ENCODE peak calls at places on chromosomes 16 and 17, in nine cellular contexts. R is psoas muscle, T is AG10803, C is progenitor cell of endocrine pancreas, I is IMR-90, N is GM10248, Y is thoracic aorta, U is brain microvascular endothelial cell, M is natural killer cell. Z is an unnamed sample.

GRCh38 chr17:38800237-38800760 is 943 bp upstream of the PIP4K2B start:
- DNase-seq in R (no peak), T (no peak), C (no peak), I (no peak), N (no peak), Y (no peak), U (no peak), M (no peak), Z (no peak)

GRCh38 chr17:77373298-77374169 is 232.8 kb downstream of the SEC14L1 start:
- DNase-seq in R (peak), T (no peak), C (peak), I (no peak), N (no peak), Y (no peak), U (no peak), M (no peak), Z (peak)

GRCh38 chr17:21098934-21099687 is 27.7 kb upstream of the DHRS7B start:
- DNase-seq in R (peak), T (peak), C (peak), I (peak), N (peak), Y (no peak), U (peak), M (peak), Z (peak)

GRCh38 chr16:50548659-50549560 is 714 bp downstream of the NKD1 start:
- DNase-seq in R (no peak), T (no peak), C (no peak), I (no peak), N (no peak), Y (no peak), U (no peak), M (no peak), Z (no peak)

GRCh38 chr16:87822571-87822970 is 46.7 kb downstream of the SLC7A5 start:
- DNase-seq in R (no peak), T (no peak), C (no peak), I (no peak), N (no peak), Y (no peak), U (no peak), M (no peak), Z (no peak)

GRCh38 chr16:4780235-4780634 is 7.9 kb downstream of the SEPTIN12 start:
- DNase-seq in R (no peak), T (no peak), C (no peak), I (peak), N (no peak), Y (no peak), U (no peak), M (no peak), Z (no peak)

GRCh38 chr16:88678224-88678979 is 7.9 kb downstream of the SNAI3 start:
- DNase-seq in R (no peak), T (no peak), C (no peak), I (no peak), N (no peak), Y (no peak), U (no peak), M (no peak), Z (no peak)

GRCh38 chr16:53094013-53094630 is 39.3 kb downstream of the CHD9 start:
- DNase-seq in R (peak), T (no peak), C (no peak), I (no peak), N (peak), Y (no peak), U (peak), M (peak), Z (peak)

GRCh38 chr17:76983431-76983830 is 115.2 kb downstream of the MGAT5B start:
- DNase-seq in R (no peak), T (no peak), C (no peak), I (no peak), N (no peak), Y (no peak), U (no peak), M (no peak), Z (no peak)

GRCh38 chr17:5838661-5839300 is 231.4 kb upstream of the WSCD1 start:
- DNase-seq in R (no peak), T (no peak), C (no peak), I (no peak), N (no peak), Y (no peak), U (no peak), M (no peak), Z (no peak)

GRCh38 chr17:45235071-45236001 is 13.7 kb downstream of the FMNL1 start:
- DNase-seq in R (peak), T (peak), C (peak), I (peak), N (peak), Y (peak), U (peak), M (peak), Z (peak)

GRCh38 chr17:82692268-82692667 is 6.2 kb downstream of the RAB40B start:
- DNase-seq in R (peak), T (no peak), C (no peak), I (no peak), N (no peak), Y (no peak), U (no peak), M (no peak), Z (no peak)

GRCh38 chr16:30637952-30638351 is 12.8 kb upstream of the PRR14 start:
- DNase-seq in R (no peak), T (peak), C (no peak), I (peak), N (no peak), Y (no peak), U (peak), M (no peak), Z (no peak)

GRCh38 chr17:17888371-17888770 is 51.6 kb upstream of the SREBF1 start:
- DNase-seq in R (no peak), T (no peak), C (no peak), I (no peak), N (no peak), Y (no peak), U (no peak), M (no peak), Z (no peak)

GRCh38 chr17:17889922-17890321 is 53.1 kb upstream of the SREBF1 start:
- DNase-seq in R (no peak), T (no peak), C (no peak), I (no peak), N (no peak), Y (no peak), U (no peak), M (no peak), Z (no peak)

GRCh38 chr17:17887752-17888304 is 51.0 kb upstream of the SREBF1 start:
- DNase-seq in R (no peak), T (no peak), C (no peak), I (no peak), N (no peak), Y (no peak), U (no peak), M (no peak), Z (no peak)

GRCh38 chr17:17886747-17887146 is 50.0 kb upstream of the SREBF1 start:
- DNase-seq in R (peak), T (no peak), C (no peak), I (no peak), N (no peak), Y (no peak), U (no peak), M (no peak), Z (no peak)

GRCh38 chr17:17888821-17889220 is 52.0 kb upstream of the SREBF1 start:
- DNase-seq in R (no peak), T (no peak), C (no peak), I (peak), N (no peak), Y (no peak), U (no peak), M (no peak), Z (no peak)
- TF ChIP-seq CTCF in R (no peak), T (no peak), C (peak), I (peak), N (no peak), Y (no peak), U (peak), M (no peak), Z (no peak)

DNA sequence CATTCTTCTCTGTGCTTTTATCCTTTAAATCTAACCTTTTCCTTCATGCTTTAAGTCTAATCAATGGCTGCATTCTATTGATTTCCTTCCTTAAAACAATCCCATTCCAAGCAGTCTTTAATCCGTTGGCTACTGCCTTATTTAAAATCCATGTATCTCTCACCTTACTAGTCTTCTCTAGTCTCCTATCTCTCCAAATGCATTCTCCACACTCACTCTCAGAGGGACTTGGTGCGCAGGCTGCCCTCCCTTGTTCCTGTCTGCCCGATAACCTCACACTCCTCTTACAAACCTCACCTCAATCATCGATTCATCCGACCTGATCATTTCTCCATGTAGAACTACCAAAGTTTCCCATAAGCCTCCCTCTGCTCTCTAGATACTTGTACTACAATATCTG is 23.1 kb downstream of the PSMD12 start:
- DNase-seq in R (no peak), T (no peak), C (no peak), I (no peak), N (no peak), Y (no peak), U (no peak), M (no peak), Z (no peak)
- TF ChIP-seq CTCF in R (no peak), T (no peak), C (no peak), I (no peak), N (no peak), Y (no peak), U (no peak), M (no peak), Z (no peak)

GRCh38 chr16:24700549-24701392 is 28.7 kb upstream of the TNRC6A start:
- DNase-seq in R (peak), T (peak), C (no peak), I (peak), N (no peak), Y (peak), U (peak), M (no peak), Z (no peak)
- TF ChIP-seq CTCF in R (peak), T (peak), C (no peak), I (peak), N (no peak), Y (no peak), U (peak), M (no peak), Z (no peak)

GRCh38 chr17:74454197-74455024 is 12.0 kb upstream of the CD300A start:
- DNase-seq in R (peak), T (peak), C (no peak), I (peak), N (no peak), Y (peak), U (peak), M (peak), Z (peak)
- TF ChIP-seq CTCF in R (no peak), T (no peak), C (peak), I (no peak), N (peak), Y (peak), U (no peak), M (no peak), Z (no peak)

DNA sequence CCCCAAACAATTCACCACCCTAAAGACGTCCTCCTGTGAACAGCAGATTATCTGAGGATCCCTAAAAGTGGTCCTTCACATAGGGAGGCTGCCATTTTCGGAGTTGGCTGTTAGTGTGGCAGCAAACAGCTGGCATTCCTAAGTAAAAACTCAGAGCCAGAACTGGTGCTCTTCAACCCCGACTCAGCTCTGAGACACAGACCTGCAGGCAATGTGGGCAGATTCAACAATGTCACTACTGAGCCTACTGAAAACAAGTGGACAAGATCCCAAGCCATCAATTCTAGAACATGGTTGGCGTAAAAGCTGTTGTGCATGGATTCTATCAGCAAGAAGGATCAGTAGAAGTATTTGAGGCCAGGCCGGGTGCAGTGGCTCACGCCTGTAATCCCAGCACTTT is 247.2 kb downstream of the NTN1 start:
- DNase-seq in R (no peak), T (no peak), C (no peak), I (peak), N (no peak), Y (no peak), U (no peak), M (no peak), Z (no peak)
- TF ChIP-seq CTCF in R (no peak), T (no peak), C (no peak), I (no peak), N (no peak), Y (no peak), U (no peak), M (no peak), Z (no peak)

DNA sequence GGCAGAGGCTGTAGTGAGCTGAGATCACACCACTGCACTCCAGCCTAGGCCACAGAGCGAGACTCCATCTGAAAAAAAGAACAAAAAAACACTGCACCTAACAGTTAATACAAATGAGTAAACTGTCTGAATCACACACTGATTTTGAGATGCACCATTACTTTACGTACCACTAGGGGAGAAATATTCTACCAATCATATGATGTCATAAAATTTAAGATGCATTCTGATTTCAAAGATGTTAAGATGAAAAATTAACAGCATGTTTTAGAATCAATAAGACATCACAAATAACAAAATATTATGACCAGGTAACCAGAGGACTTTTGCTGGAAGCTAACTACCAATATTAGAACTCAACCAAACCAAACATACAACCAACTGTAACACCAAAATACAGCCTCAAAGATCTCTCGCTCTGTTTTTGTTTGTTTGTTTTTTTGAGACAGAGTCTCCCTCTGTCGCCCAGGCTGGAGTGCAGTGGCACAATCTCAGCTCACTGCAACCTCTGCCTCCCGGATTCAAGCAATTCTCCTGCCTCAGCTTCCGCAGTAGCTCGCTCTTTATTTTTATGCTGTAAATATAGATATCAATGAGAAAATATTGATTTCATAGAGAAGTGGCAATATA is 31.6 kb downstream of the GLG1 start:
- DNase-seq in R (no peak), T (no peak), C (no peak), I (no peak), N (no peak), Y (no peak), U (no peak), M (no peak), Z (no peak)
- TF ChIP-seq CTCF in R (no peak), T (no peak), C (no peak), I (no peak), N (no peak), Y (no peak), U (no peak), M (no peak), Z (no peak)

GRCh38 chr17:72498671-72499210 is 377.9 kb downstream of the SOX9 start:
- DNase-seq in R (no peak), T (no peak), C (no peak), I (peak), N (no peak), Y (no peak), U (no peak), M (no peak), Z (no peak)

GRCh38 chr17:72502111-72502939 is 381.5 kb downstream of the SOX9 start:
- DNase-seq in R (no peak), T (peak), C (no peak), I (peak), N (no peak), Y (no peak), U (peak), M (no peak), Z (no peak)

GRCh38 chr17:72502940-72503341 is 382.1 kb downstream of the SOX9 start:
- DNase-seq in R (no peak), T (peak), C (no peak), I (peak), N (no peak), Y (no peak), U (no peak), M (no peak), Z (no peak)

GRCh38 chr17:72503556-72503955 is 382.7 kb downstream of the SOX9 start:
- DNase-seq in R (no peak), T (no peak), C (no peak), I (no peak), N (no peak), Y (no peak), U (no peak), M (no peak), Z (no peak)

GRCh38 chr17:72501404-72502110 is 380.7 kb downstream of the SOX9 start:
- DNase-seq in R (no peak), T (no peak), C (no peak), I (no peak), N (no peak), Y (no peak), U (no peak), M (no peak), Z (no peak)
- TF ChIP-seq CTCF in R (no peak), T (no peak), C (no peak), I (no peak), N (no peak), Y (no peak), U (no peak), M (no peak), Z (no peak)

GRCh38 chr17:75854111-75854748 is 905 bp downstream of the WBP2 start:
- DNase-seq in R (no peak), T (peak), C (no peak), I (peak), N (no peak), Y (no peak), U (peak), M (no peak), Z (no peak)

GRCh38 chr17:75856062-75856681 is 1.0 kb upstream of the WBP2 start:
- DNase-seq in R (no peak), T (no peak), C (no peak), I (peak), N (no peak), Y (no peak), U (no peak), M (no peak), Z (no peak)

GRCh38 chr17:75855310-75856061 is at the start of gene WBP2:
- DNase-seq in R (peak), T (peak), C (peak), I (peak), N (peak), Y (peak), U (peak), M (peak), Z (peak)

GRCh38 chr17:75853410-75853809 is 1.7 kb downstream of the WBP2 start:
- DNase-seq in R (no peak), T (peak), C (no peak), I (peak), N (no peak), Y (no peak), U (peak), M (no peak), Z (no peak)

GRCh38 chr17:75854881-75855309 is 240 bp downstream of the WBP2 start:
- DNase-seq in R (peak), T (no peak), C (no peak), I (no peak), N (no peak), Y (no peak), U (no peak), M (no peak), Z (no peak)
- TF ChIP-seq CTCF in R (no peak), T (no peak), C (no peak), I (no peak), N (no peak), Y (peak), U (peak), M (no peak), Z (no peak)

GRCh38 chr16:70805787-70806186 is 4.8 kb upstream of the VAC14 start:
- DNase-seq in R (no peak), T (peak), C (no peak), I (peak), N (no peak), Y (no peak), U (peak), M (no peak), Z (no peak)

GRCh38 chr16:70804729-70805169 is 3.8 kb upstream of the VAC14 start:
- DNase-seq in R (no peak), T (no peak), C (no peak), I (no peak), N (no peak), Y (no peak), U (no peak), M (no peak), Z (no peak)

GRCh38 chr16:70805380-70805779 is 4.4 kb upstream of the VAC14 start:
- DNase-seq in R (no peak), T (no peak), C (no peak), I (peak), N (no peak), Y (no peak), U (no peak), M (no peak), Z (no peak)

GRCh38 chr16:70809392-70810060 is 8.6 kb upstream of the VAC14 start:
- DNase-seq in R (no peak), T (no peak), C (no peak), I (no peak), N (no peak), Y (no peak), U (no peak), M (no peak), Z (no peak)

DNA sequence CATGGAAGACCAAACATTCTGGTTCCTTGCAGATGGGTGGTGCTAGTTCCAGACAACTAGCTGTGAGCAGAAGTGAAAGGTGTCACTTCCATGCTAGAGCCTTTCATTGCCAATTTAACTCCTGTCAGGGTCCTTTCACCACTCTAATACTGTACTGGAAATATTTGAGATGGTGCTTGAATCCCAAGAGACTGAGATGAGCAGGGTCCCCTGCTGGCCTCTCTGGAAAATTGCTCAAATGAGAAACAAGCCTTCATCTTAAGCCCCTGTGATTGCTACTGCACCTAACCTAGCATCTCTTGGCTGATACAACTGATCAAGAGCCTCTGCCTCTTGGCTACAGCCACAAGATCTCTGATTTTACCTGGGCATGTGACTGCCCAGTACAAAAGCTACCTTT is 7.4 kb upstream of the VAC14 start:
- DNase-seq in R (no peak), T (no peak), C (no peak), I (no peak), N (no peak), Y (no peak), U (no peak), M (no peak), Z (no peak)
- TF ChIP-seq CTCF in R (no peak), T (no peak), C (peak), I (no peak), N (no peak), Y (no peak), U (peak), M (no peak), Z (no peak)

Z was measured in activated B cell treated with CpG ODN at 0.5 μM for 24 hours.